ENCODE peak calls at places on chromosomes 12 and 14, in seven cellular contexts. One of them, this sample, is unnamed.

GRCh38 chr12:116164263-116164817 is 113.2 kb downstream of the MED13L start:
- DNase-seq in pancreas: no peak
- DNase-seq in breast epithelium: no peak
- DNase-seq in stomach: no peak
- DNase-seq in neural crest cell: no peak
- DNase-seq in AG10803: no peak
- DNase-seq in GM23338: no peak
- DNase-seq in this sample: no peak

GRCh38 chr12:67919406-67919805 is 69.8 kb upstream of the IFNG-AS1 start:
- DNase-seq in pancreas: no peak
- DNase-seq in breast epithelium: no peak
- DNase-seq in stomach: no peak
- DNase-seq in neural crest cell: no peak
- DNase-seq in AG10803: peak; percentile 55
- DNase-seq in GM23338: no peak
- DNase-seq in this sample: no peak

GRCh38 chr12:9648701-9649531 is 20.6 kb upstream of the CLEC2D start:
- DNase-seq in pancreas: no peak
- DNase-seq in breast epithelium: no peak
- DNase-seq in stomach: no peak
- DNase-seq in neural crest cell: no peak
- DNase-seq in AG10803: no peak
- DNase-seq in GM23338: no peak
- DNase-seq in this sample: no peak

GRCh38 chr12:122880155-122880605 is 15.7 kb downstream of the VPS37B start:
- DNase-seq in pancreas: no peak
- DNase-seq in breast epithelium: no peak
- DNase-seq in stomach: no peak
- DNase-seq in neural crest cell: no peak
- DNase-seq in AG10803: no peak
- DNase-seq in GM23338: no peak
- DNase-seq in this sample: no peak

GRCh38 chr14:92480856-92481255 is 32.7 kb upstream of the RIN3 start:
- DNase-seq in pancreas: no peak
- DNase-seq in breast epithelium: no peak
- DNase-seq in stomach: no peak
- DNase-seq in neural crest cell: no peak
- DNase-seq in AG10803: no peak
- DNase-seq in GM23338: no peak
- DNase-seq in this sample: no peak

GRCh38 chr14:80493620-80494019 is 282.3 kb upstream of the DIO2 start:
- DNase-seq in pancreas: no peak
- DNase-seq in breast epithelium: no peak
- DNase-seq in stomach: no peak
- DNase-seq in neural crest cell: no peak
- DNase-seq in AG10803: no peak
- DNase-seq in GM23338: peak; percentile 11
- DNase-seq in this sample: no peak

GRCh38 chr14:41609704-41610183 is 3.1 kb downstream of the LRFN5 start:
- DNase-seq in pancreas: peak; percentile 13
- DNase-seq in breast epithelium: no peak
- DNase-seq in stomach: no peak
- DNase-seq in neural crest cell: peak; percentile 46
- DNase-seq in AG10803: peak; percentile 8
- DNase-seq in GM23338: peak; percentile 89
- DNase-seq in this sample: peak; percentile 65

GRCh38 chr14:92254786-92255185 is 68.2 kb upstream of the SLC24A4 start:
- DNase-seq in pancreas: no peak
- DNase-seq in breast epithelium: no peak
- DNase-seq in stomach: no peak
- DNase-seq in neural crest cell: peak; percentile 16
- DNase-seq in AG10803: peak; percentile 14
- DNase-seq in GM23338: peak; percentile 80
- DNase-seq in this sample: peak; percentile 61

GRCh38 chr14:84036863-84037262 is 1493.1 kb upstream of the FLRT2 start:
- DNase-seq in pancreas: no peak
- DNase-seq in breast epithelium: no peak
- DNase-seq in stomach: no peak
- DNase-seq in neural crest cell: no peak
- DNase-seq in AG10803: peak; percentile 28
- DNase-seq in GM23338: no peak
- DNase-seq in this sample: no peak

GRCh38 chr12:50751921-50752721 is 11.8 kb upstream of the ATF1 start:
- DNase-seq in pancreas: no peak
- DNase-seq in breast epithelium: no peak
- DNase-seq in stomach: no peak
- DNase-seq in neural crest cell: no peak
- DNase-seq in AG10803: no peak
- DNase-seq in GM23338: no peak
- DNase-seq in this sample: no peak

GRCh38 chr12:131896811-131897270 is 2.4 kb downstream of the ULK1 start:
- DNase-seq in pancreas: no peak
- DNase-seq in breast epithelium: no peak
- DNase-seq in stomach: no peak
- DNase-seq in neural crest cell: no peak
- DNase-seq in AG10803: no peak
- DNase-seq in GM23338: no peak
- DNase-seq in this sample: no peak

GRCh38 chr14:63972323-63972932 is 119.6 kb downstream of the SYNE2 start:
- DNase-seq in pancreas: no peak
- DNase-seq in breast epithelium: no peak
- DNase-seq in stomach: no peak
- DNase-seq in neural crest cell: no peak
- DNase-seq in AG10803: no peak
- DNase-seq in GM23338: no peak
- DNase-seq in this sample: no peak

GRCh38 chr14:94317259-94317658 is 5.9 kb downstream of the SERPINA6 start:
- DNase-seq in pancreas: no peak
- DNase-seq in breast epithelium: no peak
- DNase-seq in stomach: no peak
- DNase-seq in neural crest cell: no peak
- DNase-seq in AG10803: peak; percentile 16
- DNase-seq in GM23338: no peak
- DNase-seq in this sample: no peak

GRCh38 chr12:13504074-13504473 is 307.5 kb downstream of the EMP1 start:
- DNase-seq in pancreas: no peak
- DNase-seq in breast epithelium: no peak
- DNase-seq in stomach: no peak
- DNase-seq in neural crest cell: no peak
- DNase-seq in AG10803: peak; percentile 5
- DNase-seq in GM23338: no peak
- DNase-seq in this sample: no peak

GRCh38 chr14:35079742-35080141 is 33.7 kb downstream of the FAM177A1 start:
- DNase-seq in pancreas: no peak
- DNase-seq in breast epithelium: no peak
- DNase-seq in stomach: no peak
- DNase-seq in neural crest cell: no peak
- DNase-seq in AG10803: no peak
- DNase-seq in GM23338: no peak
- DNase-seq in this sample: no peak

GRCh38 chr14:64808449-64808848 is 71.3 kb downstream of the SPTB start:
- DNase-seq in pancreas: no peak
- DNase-seq in breast epithelium: no peak
- DNase-seq in stomach: no peak
- DNase-seq in neural crest cell: no peak
- DNase-seq in AG10803: no peak
- DNase-seq in GM23338: no peak
- DNase-seq in this sample: no peak

GRCh38 chr12:2959508-2960431 is 573 bp downstream of the TEAD4 start:
- DNase-seq in pancreas: peak; percentile 68
- DNase-seq in breast epithelium: no peak
- DNase-seq in stomach: peak; percentile 30
- DNase-seq in neural crest cell: peak; percentile 40
- DNase-seq in AG10803: peak; percentile 57
- DNase-seq in GM23338: peak; percentile 49
- DNase-seq in this sample: peak; percentile 47

GRCh38 chr12:51749201-51749985 is 99.1 kb downstream of the FIGNL2 start:
- DNase-seq in pancreas: no peak
- DNase-seq in breast epithelium: no peak
- DNase-seq in stomach: no peak
- DNase-seq in neural crest cell: no peak
- DNase-seq in AG10803: no peak
- DNase-seq in GM23338: no peak
- DNase-seq in this sample: no peak

GRCh38 chr14:72855913-72856312 is 38.0 kb downstream of the DPF3 start:
- DNase-seq in pancreas: no peak
- DNase-seq in breast epithelium: no peak
- DNase-seq in stomach: no peak
- DNase-seq in neural crest cell: no peak
- DNase-seq in AG10803: peak; percentile 88
- DNase-seq in GM23338: no peak
- DNase-seq in this sample: no peak

GRCh38 chr12:122182887-122183587 is at the start of gene LRRC43:
- DNase-seq in pancreas: peak; percentile 47
- DNase-seq in breast epithelium: no peak
- DNase-seq in stomach: peak; percentile 56
- DNase-seq in neural crest cell: peak; percentile 35
- DNase-seq in AG10803: peak; percentile 27
- DNase-seq in GM23338: peak; percentile 85
- DNase-seq in this sample: peak; percentile 59

GRCh38 chr12:127293507-127294310 is 973.3 kb upstream of the TMEM132C start:
- DNase-seq in pancreas: peak; percentile 18
- DNase-seq in breast epithelium: no peak
- DNase-seq in stomach: peak; percentile 48
- DNase-seq in neural crest cell: peak; percentile 69
- DNase-seq in AG10803: peak; percentile 74
- DNase-seq in GM23338: peak; percentile 63
- DNase-seq in this sample: no peak

GRCh38 chr12:67280572-67280971 is 11.4 kb downstream of the CAND1 start:
- DNase-seq in pancreas: peak; percentile 22
- DNase-seq in breast epithelium: no peak
- DNase-seq in stomach: no peak
- DNase-seq in neural crest cell: no peak
- DNase-seq in AG10803: no peak
- DNase-seq in GM23338: no peak
- DNase-seq in this sample: no peak

GRCh38 chr12:39586811-39587210 is 32.8 kb downstream of the ABCD2 start:
- DNase-seq in pancreas: no peak
- DNase-seq in breast epithelium: no peak
- DNase-seq in stomach: no peak
- DNase-seq in neural crest cell: no peak
- DNase-seq in AG10803: no peak
- DNase-seq in GM23338: no peak
- DNase-seq in this sample: no peak

GRCh38 chr12:39592295-39592694 is 27.3 kb downstream of the ABCD2 start:
- DNase-seq in pancreas: no peak
- DNase-seq in breast epithelium: no peak
- DNase-seq in stomach: no peak
- DNase-seq in neural crest cell: no peak
- DNase-seq in AG10803: no peak
- DNase-seq in GM23338: no peak
- DNase-seq in this sample: no peak

GRCh38 chr12:39581592-39581991 is 38.0 kb downstream of the ABCD2 start:
- DNase-seq in pancreas: no peak
- DNase-seq in breast epithelium: no peak
- DNase-seq in stomach: no peak
- DNase-seq in neural crest cell: no peak
- DNase-seq in AG10803: no peak
- DNase-seq in GM23338: no peak
- DNase-seq in this sample: no peak

DNA sequence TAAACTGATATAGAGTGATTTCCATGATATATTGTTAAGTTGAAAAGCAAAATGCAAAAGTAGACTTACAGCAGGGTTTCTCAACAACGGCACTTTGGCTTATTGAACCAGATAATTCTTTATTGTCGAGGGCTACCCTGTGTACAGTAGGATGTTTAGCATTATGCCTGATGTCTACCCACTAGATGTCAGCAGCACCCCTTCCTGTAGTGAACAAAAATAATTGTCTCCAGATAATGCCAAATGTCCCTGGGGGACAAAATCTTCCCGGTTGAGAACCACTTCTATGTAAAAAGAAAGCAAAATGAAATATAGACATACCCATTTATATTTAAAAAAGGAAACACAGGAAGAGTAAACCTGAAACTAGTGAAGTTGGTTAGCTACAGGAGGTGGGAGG is 32.4 kb downstream of the ABCD2 start:
- DNase-seq in pancreas: no peak
- DNase-seq in breast epithelium: no peak
- DNase-seq in stomach: no peak
- DNase-seq in neural crest cell: no peak
- DNase-seq in AG10803: peak; percentile 1
- DNase-seq in GM23338: no peak
- DNase-seq in this sample: no peak
- TF ChIP-seq CTCF in pancreas: no peak
- TF ChIP-seq CTCF in breast epithelium: no peak
- TF ChIP-seq CTCF in stomach: no peak
- TF ChIP-seq CTCF in neural crest cell: no peak
- TF ChIP-seq CTCF in AG10803: no peak
- TF ChIP-seq CTCF in GM23338: peak; percentile 32
- TF ChIP-seq CTCF in this sample: no peak

GRCh38 chr12:89949457-89950195 is 241.0 kb upstream of the ATP2B1 start:
- DNase-seq in pancreas: no peak
- DNase-seq in breast epithelium: no peak
- DNase-seq in stomach: no peak
- DNase-seq in neural crest cell: no peak
- DNase-seq in AG10803: peak; percentile 81
- DNase-seq in GM23338: peak; percentile 34
- DNase-seq in this sample: peak; percentile 31
- TF ChIP-seq CTCF in pancreas: no peak
- TF ChIP-seq CTCF in breast epithelium: no peak
- TF ChIP-seq CTCF in stomach: no peak
- TF ChIP-seq CTCF in neural crest cell: peak; percentile 41
- TF ChIP-seq CTCF in AG10803: peak; percentile 8
- TF ChIP-seq CTCF in GM23338: no peak
- TF ChIP-seq CTCF in this sample: no peak

GRCh38 chr12:88156075-88156654 is 14.1 kb downstream of the TMTC3 start:
- DNase-seq in pancreas: no peak
- DNase-seq in breast epithelium: no peak
- DNase-seq in stomach: no peak
- DNase-seq in neural crest cell: no peak
- DNase-seq in AG10803: no peak
- DNase-seq in GM23338: no peak
- DNase-seq in this sample: no peak

GRCh38 chr12:88150063-88150462 is 8.0 kb downstream of the TMTC3 start:
- DNase-seq in pancreas: no peak
- DNase-seq in breast epithelium: no peak
- DNase-seq in stomach: no peak
- DNase-seq in neural crest cell: no peak
- DNase-seq in AG10803: no peak
- DNase-seq in GM23338: no peak
- DNase-seq in this sample: no peak

DNA sequence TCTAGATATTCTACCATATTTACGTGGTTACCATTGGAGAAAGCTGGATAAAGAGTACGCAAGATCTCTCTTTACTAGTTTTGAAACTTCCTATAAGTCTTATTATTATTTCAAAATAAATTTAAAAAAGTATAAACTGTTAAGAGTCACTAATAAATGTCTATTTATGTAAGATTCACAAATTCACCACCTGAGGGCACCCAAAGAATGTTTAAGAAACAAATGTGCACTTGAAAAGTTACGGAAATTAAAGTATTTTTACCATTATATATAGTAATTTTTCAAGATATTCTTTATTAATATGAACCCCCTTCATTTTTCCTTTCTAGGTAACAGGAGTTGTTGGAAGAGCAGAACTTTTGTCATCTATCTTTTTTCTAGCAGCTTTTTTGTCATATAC is 11.9 kb downstream of the TMTC3 start:
- DNase-seq in pancreas: no peak
- DNase-seq in breast epithelium: no peak
- DNase-seq in stomach: no peak
- DNase-seq in neural crest cell: no peak
- DNase-seq in AG10803: peak; percentile 64
- DNase-seq in GM23338: no peak
- DNase-seq in this sample: no peak
- TF ChIP-seq CTCF in pancreas: no peak
- TF ChIP-seq CTCF in breast epithelium: peak; percentile 27
- TF ChIP-seq CTCF in stomach: peak; percentile 12
- TF ChIP-seq CTCF in neural crest cell: peak; percentile 63
- TF ChIP-seq CTCF in AG10803: peak; percentile 56
- TF ChIP-seq CTCF in GM23338: no peak
- TF ChIP-seq CTCF in this sample: peak; percentile 30

GRCh38 chr12:14618990-14619389 is 51.3 kb upstream of the PLBD1 start:
- DNase-seq in pancreas: no peak
- DNase-seq in breast epithelium: no peak
- DNase-seq in stomach: no peak
- DNase-seq in neural crest cell: no peak
- DNase-seq in AG10803: peak; percentile 17
- DNase-seq in GM23338: peak; percentile 51
- DNase-seq in this sample: no peak
- TF ChIP-seq CTCF in pancreas: no peak
- TF ChIP-seq CTCF in breast epithelium: peak; percentile 52
- TF ChIP-seq CTCF in stomach: peak; percentile 17
- TF ChIP-seq CTCF in neural crest cell: peak; percentile 72
- TF ChIP-seq CTCF in AG10803: peak; percentile 58
- TF ChIP-seq CTCF in GM23338: peak; percentile 59
- TF ChIP-seq CTCF in this sample: no peak

This sample was measured in endothelial cell.